ENCODE peak calls at places on chromosome 17, in six cellular contexts. X is stimulated activated CD4-positive, alpha-beta T cell treated with anti-CD3 and anti-CD28 coated beads, TNF-alpha, amount 100 ng/mL, for 24 hours; P is sciatic nerve; B is AG04450; L is A172; N is NCI-H2171 treated with DMSO at 0.1 percent for 48 hours. M is an unnamed sample.

GRCh38 chr17:67245694-67246397 is 850 bp upstream of the HELZ start:
- DNase-seq in L (no peak), N (peak), P (peak), X (no peak), B (no peak), M (peak)

GRCh38 chr17:1764274-1764673 is 2.4 kb downstream of the SERPINF1 start:
- DNase-seq in L (no peak), P (peak), N (peak), X (peak), B (peak), M (no peak)

GRCh38 chr17:7249219-7249618 is 2.3 kb downstream of the CTDNEP1 start:
- DNase-seq in L (no peak), P (no peak), N (no peak), X (no peak), B (no peak), M (no peak)

GRCh38 chr17:57499648-57500049 is 243.3 kb downstream of the MSI2 start:
- DNase-seq in B (no peak), P (no peak), N (no peak), X (no peak), L (peak), M (no peak)

GRCh38 chr17:61285483-61286320 is 113.9 kb upstream of the TBX2 start:
- DNase-seq in P (no peak), L (no peak), B (peak), X (peak), N (no peak), M (no peak)

GRCh38 chr17:13593757-13594156 is 8.0 kb downstream of the HS3ST3A1 start:
- DNase-seq in N (no peak), X (no peak), L (peak), B (no peak), P (no peak), M (no peak)

GRCh38 chr17:49460401-49460800 is 34.7 kb upstream of the NGFR start:
- DNase-seq in N (no peak), X (no peak), L (no peak), B (no peak), P (no peak), M (no peak)

GRCh38 chr17:64780096-64781012 is 118.2 kb upstream of the SMURF2 start:
- DNase-seq in X (peak), N (peak), P (no peak), B (no peak), L (no peak), M (peak)

GRCh38 chr17:1484586-1485310 is 7.7 kb downstream of the MYO1C start:
- DNase-seq in P (peak), L (peak), B (no peak), X (no peak), N (peak), M (no peak)

M was measured in RWPE2.